ENCODE peak calls at places on chromosomes 1 and 21, in five cellular contexts. K is tibial nerve, F is bronchial epithelial cell, E is NCI-H2171 treated with DMSO at 0.1 percent for 48 hours, Z is heart left ventricle. C is an unnamed sample.
A peak's percentile ranks its signal among the peaks of the same experiment; 100 is the strongest.

GRCh38 chr1:213335084-213335483 is 284.0 kb downstream of the RPS6KC1 start:
- DNase-seq in Z (no peak), K (no peak), F (no peak), E (peak; percentile 60), C (no peak)

GRCh38 chr1:228938248-228938891 is 203.1 kb downstream of the RHOU start:
- DNase-seq in E (no peak), F (no peak), K (no peak), Z (peak; percentile 39), C (no peak)

GRCh38 chr1:9537863-9538668 is 1.2 kb upstream of the SLC25A33 start:
- DNase-seq in E (no peak), F (peak; percentile 41), Z (no peak), K (no peak), C (no peak)

GRCh38 chr1:63537940-63538339 is 14.6 kb downstream of the EFCAB7 start:
- DNase-seq in F (peak; percentile 33), Z (no peak), K (no peak), E (peak; percentile 21), C (peak; percentile 39)

GRCh38 chr1:183580281-183580682 is 10.0 kb downstream of the NCF2 start:
- DNase-seq in E (peak; percentile 93), Z (peak; percentile 55), K (peak; percentile 14), F (peak; percentile 39), C (peak; percentile 48)

GRCh38 chr1:157104598-157105293 is 5.1 kb upstream of the ETV3L start:
- DNase-seq in Z (no peak), K (no peak), E (no peak), F (peak; percentile 71), C (peak; percentile 19)

GRCh38 chr1:92691937-92692336 is 93.0 kb downstream of the EVI5 start:
- DNase-seq in F (no peak), K (no peak), E (no peak), Z (no peak), C (no peak)

GRCh38 chr1:241048558-241048957 is 308.4 kb downstream of the RGS7 start:
- DNase-seq in E (no peak), K (no peak), Z (no peak), F (no peak), C (no peak)

GRCh38 chr1:154869351-154870116 is 547 bp downstream of the KCNN3 start:
- DNase-seq in K (peak; percentile 28), F (no peak), E (peak; percentile 4), Z (peak; percentile 85), C (peak; percentile 58)

GRCh38 chr1:221708987-221709386 is 32.9 kb downstream of the DUSP10 start:
- DNase-seq in E (peak; percentile 84), K (no peak), F (peak; percentile 75), Z (peak; percentile 33), C (peak; percentile 49)

GRCh38 chr1:193661385-193661784 is 475.0 kb upstream of the B3GALT2 start:
- DNase-seq in F (no peak), E (no peak), Z (no peak), K (no peak), C (no peak)

GRCh38 chr1:227043755-227044154 is 103.7 kb downstream of the COQ8A start:
- DNase-seq in Z (no peak), E (no peak), F (peak; percentile 31), K (no peak), C (peak; percentile 83)

GRCh38 chr1:221239911-221240310 is 360.7 kb downstream of the HLX start:
- DNase-seq in K (no peak), F (peak; percentile 87), E (no peak), Z (no peak), C (no peak)

GRCh38 chr1:6624712-6625578 is at the start of gene THAP3:
- DNase-seq in K (peak; percentile 74), Z (peak; percentile 92), E (peak; percentile 76), F (peak; percentile 60), C (peak; percentile 92)

GRCh38 chr1:12204140-12204539 is 25.7 kb upstream of the VPS13D start:
- DNase-seq in F (no peak), Z (no peak), E (no peak), K (no peak), C (no peak)

GRCh38 chr1:236689713-236690569 is 3.6 kb downstream of the ACTN2 start:
- DNase-seq in Z (peak; percentile 65), E (no peak), K (no peak), F (peak; percentile 29), C (no peak)

GRCh38 chr1:73635021-73635420 is 563.0 kb downstream of the LRRIQ3 start:
- DNase-seq in Z (no peak), E (no peak), K (no peak), F (peak; percentile 21), C (no peak)

GRCh38 chr21:46138383-46138970 is 16.9 kb downstream of the FTCD start:
- DNase-seq in K (no peak), Z (no peak), E (no peak), F (no peak), C (no peak)

GRCh38 chr21:32200029-32200428 is 78.8 kb downstream of the MIS18A start:
- DNase-seq in K (no peak), F (no peak), Z (no peak), E (no peak), C (no peak)

GRCh38 chr1:164586619-164587018 is 27.6 kb downstream of the PBX1 start:
- DNase-seq in Z (no peak), E (peak; percentile 12), K (no peak), F (no peak), C (no peak)

GRCh38 chr1:152679454-152679853 is 4.4 kb downstream of the LCE2C start:
- DNase-seq in E (no peak), F (no peak), K (no peak), Z (no peak), C (no peak)

GRCh38 chr21:45270306-45270821 is 17.3 kb downstream of the POFUT2 start:
- DNase-seq in E (no peak), K (no peak), F (no peak), Z (no peak), C (peak; percentile 40)

GRCh38 chr1:172498858-172499257 is 34.1 kb upstream of the SUCO start:
- DNase-seq in K (no peak), F (peak; percentile 20), Z (no peak), E (no peak), C (no peak)

GRCh38 chr21:34968414-34969333 is 80.4 kb downstream of the RUNX1 start:
- DNase-seq in F (no peak), E (no peak), K (no peak), Z (no peak), C (no peak)

GRCh38 chr1:10530756-10531155 is 56.0 kb downstream of the PEX14 start:
- DNase-seq in F (peak; percentile 44), Z (no peak), K (no peak), E (no peak), C (peak; percentile 73)

GRCh38 chr1:244680667-244681066 is 27.7 kb downstream of the DESI2 start:
- DNase-seq in K (no peak), Z (no peak), F (peak; percentile 7), E (no peak), C (no peak)

GRCh38 chr1:35577071-35577998 is 4.2 kb downstream of the TFAP2E start:
- DNase-seq in E (no peak), Z (no peak), F (no peak), K (peak; percentile 22), C (no peak)

GRCh38 chr1:37480125-37480466 is 5.7 kb downstream of the ZC3H12A start:
- DNase-seq in F (no peak), K (no peak), E (no peak), Z (no peak), C (no peak)

GRCh38 chr1:168452329-168452728 is 91.5 kb downstream of the XCL2 start:
- DNase-seq in F (no peak), E (no peak), Z (no peak), K (no peak), C (no peak)

GRCh38 chr1:222331340-222331739 is 216.6 kb downstream of the HHIPL2 start:
- DNase-seq in Z (no peak), F (peak; percentile 61), K (no peak), E (no peak), C (peak; percentile 54)

GRCh38 chr1:87179076-87179475 is 149.6 kb upstream of the LMO4 start:
- DNase-seq in F (no peak), E (no peak), K (no peak), Z (no peak), C (no peak)

GRCh38 chr1:243320224-243320623 is 64.4 kb downstream of the SDCCAG8 start:
- DNase-seq in K (no peak), F (no peak), E (no peak), Z (no peak), C (no peak)

GRCh38 chr1:227771771-227772170 is 36.5 kb downstream of the SNAP47 start:
- DNase-seq in K (no peak), Z (no peak), E (no peak), F (no peak), C (no peak)

GRCh38 chr1:96927125-96927524 is 205.5 kb downstream of the PTBP2 start:
- DNase-seq in Z (no peak), K (no peak), E (no peak), F (no peak), C (peak; percentile 74)

GRCh38 chr1:180841460-180841859 is 71.2 kb upstream of the KIAA1614 start:
- DNase-seq in E (no peak), K (no peak), Z (no peak), F (no peak), C (no peak)

GRCh38 chr1:12342261-12343003 is 112.6 kb downstream of the VPS13D start:
- DNase-seq in Z (peak; percentile 48), E (no peak), K (no peak), F (no peak), C (peak; percentile 26)

C was measured in choroid plexus epithelial cell.